ENCODE peak calls at places on chromosomes 11 and 22, in ten cellular contexts. One of them, this sample, is unnamed. For H3K36me3 and H3K4me1, the result is how much of the 10 kb centered on the place peaks cover.

GRCh38 chr22:40334899-40335298 is 11.4 kb upstream of the ADSL start:
- DNase-seq in tibial nerve: no peak
- DNase-seq in HCT116: no peak
- DNase-seq in transverse colon: no peak
- DNase-seq in ovary: no peak
- DNase-seq in uterus: no peak
- DNase-seq in adrenal gland: no peak
- DNase-seq in IMR-90: no peak
- DNase-seq in sigmoid colon: no peak
- DNase-seq in spleen: no peak
- DNase-seq in this sample: no peak

GRCh38 chr11:121892863-121893262 is 223.2 kb downstream of the BLID start:
- DNase-seq in tibial nerve: no peak
- DNase-seq in uterus: no peak
- DNase-seq in sigmoid colon: no peak
- DNase-seq in ovary: no peak
- DNase-seq in HCT116: no peak
- DNase-seq in adrenal gland: no peak
- DNase-seq in IMR-90: peak
- DNase-seq in spleen: no peak
- DNase-seq in transverse colon: no peak
- DNase-seq in this sample: no peak

GRCh38 chr11:35006389-35007128 is 90.1 kb downstream of the PDHX start:
- DNase-seq in IMR-90: peak
- DNase-seq in uterus: no peak
- DNase-seq in spleen: no peak
- DNase-seq in ovary: no peak
- DNase-seq in tibial nerve: no peak
- DNase-seq in HCT116: no peak
- DNase-seq in sigmoid colon: no peak
- DNase-seq in transverse colon: peak
- DNase-seq in adrenal gland: no peak
- DNase-seq in this sample: no peak

GRCh38 chr11:111775024-111775710 is 9.0 kb upstream of the PPP2R1B start:
- DNase-seq in IMR-90: peak
- DNase-seq in HCT116: no peak
- DNase-seq in uterus: no peak
- DNase-seq in transverse colon: peak
- DNase-seq in spleen: no peak
- DNase-seq in tibial nerve: peak
- DNase-seq in sigmoid colon: no peak
- DNase-seq in ovary: no peak
- DNase-seq in adrenal gland: no peak
- DNase-seq in this sample: peak

GRCh38 chr22:42584364-42584940 is 30.2 kb downstream of the POLDIP3 start:
- DNase-seq in transverse colon: no peak
- DNase-seq in tibial nerve: no peak
- DNase-seq in HCT116: no peak
- DNase-seq in IMR-90: no peak
- DNase-seq in spleen: no peak
- DNase-seq in adrenal gland: no peak
- DNase-seq in sigmoid colon: no peak
- DNase-seq in uterus: no peak
- DNase-seq in ovary: no peak
- DNase-seq in this sample: no peak

GRCh38 chr11:8011981-8012444 is 24.9 kb downstream of the EIF3F start:
- DNase-seq in sigmoid colon: no peak
- DNase-seq in spleen: no peak
- DNase-seq in uterus: no peak
- DNase-seq in ovary: no peak
- DNase-seq in HCT116: no peak
- DNase-seq in adrenal gland: no peak
- DNase-seq in tibial nerve: no peak
- DNase-seq in transverse colon: no peak
- DNase-seq in IMR-90: peak
- DNase-seq in this sample: no peak

GRCh38 chr11:68412593-68413475 is 47.7 kb upstream of the PPP6R3 start:
- DNase-seq in spleen: no peak
- DNase-seq in sigmoid colon: no peak
- DNase-seq in ovary: no peak
- DNase-seq in uterus: peak
- DNase-seq in adrenal gland: no peak
- DNase-seq in tibial nerve: no peak
- DNase-seq in IMR-90: peak
- DNase-seq in transverse colon: no peak
- DNase-seq in HCT116: no peak
- DNase-seq in this sample: no peak

GRCh38 chr11:84871116-84871515 is 756.0 kb downstream of the DLG2 start:
- DNase-seq in ovary: no peak
- DNase-seq in IMR-90: no peak
- DNase-seq in sigmoid colon: no peak
- DNase-seq in uterus: no peak
- DNase-seq in tibial nerve: no peak
- DNase-seq in adrenal gland: no peak
- DNase-seq in transverse colon: no peak
- DNase-seq in spleen: no peak
- DNase-seq in HCT116: no peak
- DNase-seq in this sample: no peak

GRCh38 chr11:45333506-45333971 is 47.4 kb upstream of the SYT13 start:
- DNase-seq in tibial nerve: no peak
- DNase-seq in uterus: peak
- DNase-seq in IMR-90: peak
- DNase-seq in ovary: peak
- DNase-seq in HCT116: peak
- DNase-seq in sigmoid colon: peak
- DNase-seq in adrenal gland: peak
- DNase-seq in spleen: no peak
- DNase-seq in transverse colon: peak
- DNase-seq in this sample: peak

GRCh38 chr11:60831501-60832079 is 10.3 kb upstream of the CCDC86 start:
- DNase-seq in uterus: no peak
- DNase-seq in IMR-90: peak
- DNase-seq in HCT116: no peak
- DNase-seq in sigmoid colon: no peak
- DNase-seq in transverse colon: no peak
- DNase-seq in spleen: no peak
- DNase-seq in adrenal gland: no peak
- DNase-seq in ovary: no peak
- DNase-seq in tibial nerve: no peak
- DNase-seq in this sample: peak

GRCh38 chr11:26319906-26320305 is 12.0 kb upstream of the ANO3 start:
- DNase-seq in HCT116: no peak
- DNase-seq in tibial nerve: no peak
- DNase-seq in uterus: no peak
- DNase-seq in sigmoid colon: no peak
- DNase-seq in transverse colon: no peak
- DNase-seq in adrenal gland: no peak
- DNase-seq in IMR-90: no peak
- DNase-seq in ovary: no peak
- DNase-seq in spleen: no peak
- DNase-seq in this sample: no peak

GRCh38 chr11:387193-387793 is 6.7 kb upstream of the PKP3 start:
- DNase-seq in HCT116: no peak
- DNase-seq in spleen: no peak
- DNase-seq in transverse colon: no peak
- DNase-seq in ovary: no peak
- DNase-seq in tibial nerve: no peak
- DNase-seq in sigmoid colon: no peak
- DNase-seq in uterus: no peak
- DNase-seq in adrenal gland: no peak
- DNase-seq in IMR-90: no peak
- DNase-seq in this sample: no peak

DNA sequence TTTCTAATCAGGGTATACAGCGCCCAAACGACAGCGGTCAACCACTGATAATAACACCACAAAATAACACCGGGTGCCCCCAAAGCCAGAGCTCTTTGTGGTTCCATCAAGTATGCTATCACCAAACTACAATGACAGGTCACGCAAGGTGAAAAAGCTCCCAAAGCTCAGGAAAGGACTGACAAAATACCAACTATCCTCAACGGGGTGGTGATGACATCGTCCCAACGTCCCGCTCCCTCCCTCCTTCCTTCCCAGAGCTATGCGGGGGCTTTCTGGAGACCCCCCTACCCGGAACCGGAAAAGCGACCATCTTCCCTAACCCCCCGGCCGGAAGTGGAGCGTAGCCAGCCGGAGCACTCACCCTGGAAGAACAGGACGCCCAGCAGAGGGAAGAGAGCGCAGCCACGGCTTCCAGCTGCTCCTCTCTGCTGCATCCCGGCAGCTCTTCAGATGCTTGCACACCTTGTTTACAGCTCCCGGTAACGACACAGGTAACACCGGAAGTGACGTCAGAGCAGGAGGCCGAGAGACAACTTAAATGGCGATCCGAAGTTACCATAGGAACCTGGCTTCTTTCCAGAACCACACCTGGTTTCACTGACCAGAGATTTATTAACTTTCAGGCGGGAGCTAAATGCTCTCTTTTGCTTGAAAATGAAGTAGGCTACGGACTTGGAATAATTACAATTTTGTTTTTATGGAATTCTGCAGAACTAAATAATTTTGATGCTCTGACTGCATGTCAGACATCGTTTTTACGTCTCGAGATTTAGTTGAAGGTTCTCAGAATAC is at the start of gene MPZL3:
- DNase-seq in adrenal gland: peak
- DNase-seq in IMR-90: peak
- DNase-seq in ovary: peak
- DNase-seq in tibial nerve: no peak
- DNase-seq in uterus: peak
- DNase-seq in sigmoid colon: peak
- DNase-seq in HCT116: peak
- DNase-seq in transverse colon: peak
- DNase-seq in spleen: peak
- DNase-seq in this sample: peak
- TF ChIP-seq POLR2A in adrenal gland: no peak
- TF ChIP-seq POLR2A in IMR-90: no peak
- TF ChIP-seq POLR2A in ovary: no peak
- TF ChIP-seq POLR2A in tibial nerve: no peak
- TF ChIP-seq POLR2A in uterus: peak
- TF ChIP-seq POLR2A in sigmoid colon: no peak
- TF ChIP-seq POLR2A in HCT116: peak
- TF ChIP-seq POLR2A in transverse colon: peak
- TF ChIP-seq POLR2A in spleen: no peak
- TF ChIP-seq POLR2A in this sample: peak

GRCh38 chr22:38132136-38132535 is 21.7 kb upstream of the BAIAP2L2 start:
- DNase-seq in adrenal gland: no peak
- DNase-seq in IMR-90: no peak
- DNase-seq in sigmoid colon: no peak
- DNase-seq in tibial nerve: no peak
- DNase-seq in HCT116: no peak
- DNase-seq in spleen: peak
- DNase-seq in transverse colon: no peak
- DNase-seq in uterus: no peak
- DNase-seq in ovary: no peak
- DNase-seq in this sample: no peak
- H3K36me3 ChIP-seq in adrenal gland: under half
- H3K36me3 ChIP-seq in IMR-90: under half
- H3K36me3 ChIP-seq in sigmoid colon: under half
- H3K36me3 ChIP-seq in tibial nerve: under half
- H3K36me3 ChIP-seq in HCT116: under half
- H3K36me3 ChIP-seq in spleen: under half
- H3K36me3 ChIP-seq in transverse colon: under half
- H3K36me3 ChIP-seq in uterus: under half
- H3K36me3 ChIP-seq in ovary: under half
- H3K36me3 ChIP-seq in this sample: under half

DNA sequence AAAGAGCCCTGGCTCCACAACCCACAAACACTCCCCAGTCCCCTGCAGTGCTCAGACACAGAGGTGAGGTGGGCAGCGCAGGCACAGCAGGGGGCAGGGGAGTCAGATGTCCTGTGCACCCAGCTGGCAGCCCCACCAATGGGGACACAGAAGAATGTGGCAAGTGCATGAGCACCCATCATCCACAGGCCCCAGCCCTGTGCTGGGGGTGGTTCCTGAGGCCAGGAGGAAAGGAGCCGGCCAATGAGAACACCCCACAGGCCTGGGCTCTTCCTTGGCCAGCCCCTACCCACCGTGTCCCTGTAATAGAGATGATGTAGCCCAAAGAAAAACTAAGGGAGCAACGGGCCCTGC is 9.3 kb downstream of the GNB1L start:
- DNase-seq in ovary: no peak
- DNase-seq in uterus: no peak
- DNase-seq in spleen: no peak
- DNase-seq in sigmoid colon: no peak
- DNase-seq in tibial nerve: no peak
- DNase-seq in adrenal gland: no peak
- DNase-seq in IMR-90: no peak
- DNase-seq in HCT116: no peak
- DNase-seq in transverse colon: no peak
- DNase-seq in this sample: no peak
- H3K4me1 ChIP-seq in ovary: under half
- H3K4me1 ChIP-seq in uterus: under half
- H3K4me1 ChIP-seq in spleen: half or more
- H3K4me1 ChIP-seq in sigmoid colon: under half
- H3K4me1 ChIP-seq in tibial nerve: under half
- H3K4me1 ChIP-seq in adrenal gland: under half
- H3K4me1 ChIP-seq in IMR-90: under half
- H3K4me1 ChIP-seq in HCT116: under half
- H3K4me1 ChIP-seq in transverse colon: under half
- H3K4me1 ChIP-seq in this sample: under half

GRCh38 chr11:57566564-57567209 is 785 bp downstream of the UBE2L6 start:
- DNase-seq in ovary: no peak
- DNase-seq in IMR-90: no peak
- DNase-seq in adrenal gland: no peak
- DNase-seq in transverse colon: no peak
- DNase-seq in spleen: no peak
- DNase-seq in tibial nerve: no peak
- DNase-seq in HCT116: no peak
- DNase-seq in sigmoid colon: no peak
- DNase-seq in uterus: no peak
- DNase-seq in this sample: peak
- TF ChIP-seq POLR2A in ovary: no peak
- TF ChIP-seq POLR2A in IMR-90: no peak
- TF ChIP-seq POLR2A in adrenal gland: no peak
- TF ChIP-seq POLR2A in transverse colon: no peak
- TF ChIP-seq POLR2A in spleen: no peak
- TF ChIP-seq POLR2A in tibial nerve: no peak
- TF ChIP-seq POLR2A in HCT116: no peak
- TF ChIP-seq POLR2A in sigmoid colon: no peak
- TF ChIP-seq POLR2A in uterus: no peak
- TF ChIP-seq POLR2A in this sample: no peak

GRCh38 chr11:65856689-65857499 is 1.1 kb downstream of the CFL1 start:
- DNase-seq in transverse colon: peak
- DNase-seq in uterus: peak
- DNase-seq in ovary: peak
- DNase-seq in sigmoid colon: peak
- DNase-seq in tibial nerve: peak
- DNase-seq in adrenal gland: peak
- DNase-seq in IMR-90: peak
- DNase-seq in HCT116: no peak
- DNase-seq in spleen: peak
- DNase-seq in this sample: peak
- H3K36me3 ChIP-seq in transverse colon: under half
- H3K36me3 ChIP-seq in uterus: under half
- H3K36me3 ChIP-seq in ovary: under half
- H3K36me3 ChIP-seq in sigmoid colon: under half
- H3K36me3 ChIP-seq in tibial nerve: under half
- H3K36me3 ChIP-seq in adrenal gland: under half
- H3K36me3 ChIP-seq in IMR-90: half or more
- H3K36me3 ChIP-seq in HCT116: under half
- H3K36me3 ChIP-seq in spleen: under half
- H3K36me3 ChIP-seq in this sample: under half